ENCODE peak calls at places on chromosomes 6 and 20, in five cellular contexts. Z, M, W, B and K are unnamed samples.

GRCh38 chr6:143965503-143966171 is 42.4 kb downstream of the PLAGL1 start:
- DNase-seq in W (no peak), M (no peak), Z (no peak), B (peak), K (no peak)

GRCh38 chr6:129124334-129124733 is 241.4 kb downstream of the LAMA2 start:
- DNase-seq in M (no peak), B (no peak), Z (no peak), W (no peak), K (no peak)

GRCh38 chr6:40276176-40276575 is 311.0 kb downstream of the LRFN2 start:
- DNase-seq in Z (no peak), M (no peak), B (no peak), W (no peak), K (no peak)

GRCh38 chr20:58800134-58800650 is 50.5 kb downstream of the GNAS-AS1 start:
- DNase-seq in W (no peak), B (no peak), M (no peak), Z (no peak), K (no peak)

GRCh38 chr6:37452522-37452921 is 19.5 kb downstream of the CMTR1 start:
- DNase-seq in Z (no peak), W (no peak), B (no peak), M (no peak), K (no peak)

GRCh38 chr6:90124904-90125510 is 171.6 kb downstream of the BACH2 start:
- DNase-seq in B (no peak), Z (no peak), W (no peak), M (no peak), K (no peak)

GRCh38 chr6:82270791-82271392 is 23.3 kb upstream of the IBTK start:
- DNase-seq in M (no peak), W (no peak), B (peak), Z (no peak), K (peak)

GRCh38 chr20:36579996-36580545 is 6.7 kb downstream of the TGIF2 start:
- DNase-seq in W (no peak), Z (no peak), B (no peak), M (no peak), K (no peak)

GRCh38 chr20:9838378-9839295 is at the start of gene PAK5:
- DNase-seq in Z (no peak), M (no peak), W (peak), B (no peak), K (peak)

GRCh38 chr6:5175195-5175594 is 85.6 kb downstream of the LYRM4 start:
- DNase-seq in W (no peak), M (no peak), B (no peak), Z (no peak), K (peak)